ENCODE peak calls at places on chromosomes 13 and 19, in eight cellular contexts. J is psoas muscle, B is pancreas, K is stomach, U is endothelial cell of umbilical vein, X is K562, I is heart right ventricle, Z is left lung. G is an unnamed sample.

GRCh38 chr13:19592657-19593175 is 31.4 kb upstream of the TPTE2 start:
- DNase-seq in Z (no peak), K (no peak), X (no peak), B (no peak), U (no peak), I (no peak), J (no peak), G (peak; percentile 8)

GRCh38 chr13:51638497-51638871 is 54.2 kb downstream of the WDFY2 start:
- DNase-seq in I (no peak), J (no peak), B (no peak), X (no peak), U (no peak), Z (no peak), K (no peak), G (no peak)

GRCh38 chr19:10283786-10284540 is 2.8 kb upstream of the ICAM4 start:
- DNase-seq in Z (no peak), X (no peak), B (no peak), J (no peak), I (no peak), K (no peak), U (no peak), G (no peak)

GRCh38 chr19:28425431-28425931 is 787.5 kb downstream of the UQCRFS1 start:
- DNase-seq in K (no peak), Z (no peak), X (no peak), I (no peak), B (no peak), J (no peak), U (no peak), G (no peak)

GRCh38 chr19:54464044-54464623 is 556 bp upstream of the LENG9 start:
- DNase-seq in B (peak; percentile 95), X (peak; percentile 97), J (peak; percentile 86), K (peak; percentile 99), U (peak; percentile 61), I (peak; percentile 84), Z (peak; percentile 92), G (peak; percentile 97)

GRCh38 chr13:37981932-37982331 is 112.4 kb upstream of the TRPC4 start:
- DNase-seq in J (no peak), I (no peak), K (no peak), U (no peak), B (no peak), X (no peak), Z (no peak), G (no peak)

GRCh38 chr19:11693505-11694499 is 44.9 kb downstream of the ZNF823 start:
- DNase-seq in X (peak; percentile 64), U (no peak), B (no peak), I (no peak), Z (no peak), J (no peak), K (no peak), G (peak; percentile 69)

GRCh38 chr19:50658438-50659317 is 9.4 kb downstream of the C19orf81 start:
- DNase-seq in K (peak; percentile 37), I (peak; percentile 53), X (peak; percentile 97), B (peak; percentile 57), U (peak; percentile 75), J (peak; percentile 60), Z (peak; percentile 87), G (no peak)

GRCh38 chr19:11198175-11198534 is 810 bp upstream of the KANK2 start:
- DNase-seq in U (no peak), K (no peak), Z (no peak), I (no peak), X (no peak), J (no peak), B (no peak), G (no peak)

GRCh38 chr19:16739546-16739945 is 19.9 kb downstream of the NWD1 start:
- DNase-seq in J (no peak), K (no peak), Z (no peak), X (no peak), U (no peak), I (no peak), B (no peak), G (no peak)

DNA sequence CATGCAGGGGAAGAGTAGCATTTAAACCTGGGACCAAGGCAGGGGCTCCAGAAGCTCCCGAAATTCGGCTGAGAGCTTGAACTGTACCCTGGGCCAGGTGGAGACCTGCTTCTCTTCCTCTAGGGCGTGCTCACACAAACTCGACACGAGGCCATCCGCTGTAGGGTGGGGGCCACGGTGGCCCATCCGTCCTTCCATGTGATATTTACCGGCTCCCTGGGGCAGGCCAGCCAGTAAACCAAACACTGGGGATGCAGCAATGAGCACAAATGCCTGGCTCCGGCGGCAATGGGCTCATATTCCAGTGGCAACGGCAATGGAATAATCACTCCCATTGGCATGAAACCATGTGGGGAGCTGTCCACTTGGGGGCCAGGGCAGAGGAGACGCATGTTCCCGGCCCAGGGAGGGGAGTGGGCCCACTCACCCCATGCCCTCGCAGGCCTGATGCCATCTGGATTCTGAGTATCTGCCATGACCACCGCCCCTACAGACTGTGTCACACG is 10.8 kb downstream of the SH3GL1 start:
- DNase-seq in K (no peak), J (peak; percentile 69), U (no peak), X (no peak), Z (peak; percentile 70), B (no peak), I (no peak), G (no peak)
- H3K4me1 ChIP-seq in K (peaks cover 86% of the 10 kb centered on the region), J (peaks cover 78% of the 10 kb centered on the region), U (peaks cover 65% of the 10 kb centered on the region), X (peaks cover 52% of the 10 kb centered on the region), Z (peaks cover 79% of the 10 kb centered on the region), B (peaks cover 37% of the 10 kb centered on the region), I (peaks cover 51% of the 10 kb centered on the region), G (peaks cover 41% of the 10 kb centered on the region)

DNA sequence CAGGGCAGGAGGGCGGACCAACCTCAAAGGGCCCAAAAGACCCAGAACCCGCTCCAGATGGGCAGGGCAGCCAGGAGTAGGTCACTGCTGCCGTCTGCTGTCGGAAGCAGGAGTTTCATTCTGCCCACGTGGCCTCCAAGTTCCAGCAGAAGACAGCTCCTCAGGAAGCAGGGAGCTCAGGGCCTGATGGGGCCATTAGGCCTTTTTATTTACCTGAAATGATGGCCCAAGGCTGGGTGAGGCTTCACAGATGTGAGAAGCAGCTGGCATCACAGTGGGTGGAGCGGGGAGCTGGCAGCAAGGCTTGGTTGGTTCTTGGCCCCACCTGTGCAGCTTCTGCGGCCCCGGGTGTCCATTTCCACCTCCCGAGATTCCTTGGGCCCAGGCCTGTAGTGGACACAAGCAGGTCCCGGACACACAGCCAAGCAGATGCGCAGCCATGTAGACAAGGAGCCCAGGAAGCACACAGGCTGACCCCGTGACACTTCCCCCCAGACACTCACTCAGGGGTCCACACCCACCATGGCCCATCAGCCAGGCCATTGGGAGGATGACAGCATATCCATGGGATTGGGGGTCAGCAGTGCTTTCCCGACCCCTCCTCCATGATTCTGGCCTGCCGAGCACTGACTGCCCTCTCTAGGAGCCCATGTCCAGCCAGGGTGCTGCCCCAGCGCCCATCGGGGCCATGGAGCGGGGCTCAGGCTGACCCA is 26.4 kb downstream of the C13orf46 start:
- DNase-seq in Z (peak; percentile 61), I (peak; percentile 48), U (peak; percentile 31), K (peak; percentile 66), X (peak; percentile 43), J (peak; percentile 84), B (peak; percentile 55), G (peak; percentile 19)
- TF ChIP-seq CTCF in Z (peak; percentile 38), I (peak; percentile 75), U (no peak), K (peak; percentile 67), X (peak; percentile 64), J (peak; percentile 61), B (peak; percentile 27), G (peak; percentile 40)

GRCh38 chr13:49503951-49504350 is 8.2 kb downstream of the PHF11 start:
- DNase-seq in B (no peak), J (no peak), Z (no peak), X (no peak), U (no peak), K (no peak), I (no peak), G (no peak)

GRCh38 chr13:49499889-49500660 is 4.3 kb downstream of the PHF11 start:
- DNase-seq in B (no peak), J (no peak), X (no peak), I (no peak), U (no peak), Z (no peak), K (no peak), G (no peak)

GRCh38 chr13:49498211-49498610 is 2.5 kb downstream of the PHF11 start:
- DNase-seq in I (no peak), X (no peak), J (no peak), Z (no peak), K (no peak), U (no peak), B (no peak), G (no peak)

GRCh38 chr13:49497272-49497671 is 1.5 kb downstream of the PHF11 start:
- DNase-seq in K (no peak), I (no peak), J (no peak), U (no peak), B (no peak), X (no peak), Z (no peak), G (no peak)

DNA sequence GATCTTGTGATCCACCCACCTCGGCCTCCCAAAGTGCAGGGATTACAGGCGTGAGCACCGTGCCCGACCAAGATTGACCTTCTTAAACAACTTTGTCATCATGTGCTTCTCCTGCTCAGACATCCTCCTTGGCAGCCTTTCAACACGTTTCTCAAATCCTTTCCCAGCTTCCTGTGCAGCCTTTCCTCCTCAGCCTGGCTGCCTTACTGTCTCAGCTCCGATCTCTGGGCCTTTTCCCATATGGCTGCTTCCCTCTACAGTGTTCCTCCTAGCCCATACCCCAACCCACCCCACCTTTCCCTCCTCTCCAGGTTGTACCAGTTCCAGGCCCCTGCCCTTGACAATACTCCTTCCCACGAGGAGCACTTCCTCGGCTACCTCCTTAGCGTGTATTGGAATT is 7.2 kb downstream of the PHF11 start:
- DNase-seq in J (no peak), B (no peak), X (no peak), K (no peak), U (peak; percentile 58), Z (no peak), I (peak; percentile 31), G (no peak)
- H3K36me3 ChIP-seq in J (peaks cover 3% of the 10 kb centered on the region), B (no peaks in the 10 kb centered on the region), X (no peaks in the 10 kb centered on the region), K (peaks cover 12% of the 10 kb centered on the region), U (peaks cover 3% of the 10 kb centered on the region), Z (peaks cover 21% of the 10 kb centered on the region), I (no peaks in the 10 kb centered on the region), G (no peaks in the 10 kb centered on the region)

GRCh38 chr13:110366733-110367132 is 59.6 kb downstream of the COL4A2 start:
- DNase-seq in B (no peak), X (no peak), Z (no peak), K (no peak), I (no peak), U (no peak), J (no peak), G (no peak)

GRCh38 chr13:110367620-110368019 is 60.5 kb downstream of the COL4A2 start:
- DNase-seq in J (no peak), I (no peak), Z (no peak), X (no peak), K (no peak), U (no peak), B (no peak), G (no peak)

GRCh38 chr13:110364081-110364480 is 57.0 kb downstream of the COL4A2 start:
- DNase-seq in I (no peak), X (no peak), J (no peak), B (no peak), Z (no peak), K (no peak), U (no peak), G (no peak)

GRCh38 chr13:110368408-110368807 is 61.3 kb downstream of the COL4A2 start:
- DNase-seq in U (no peak), K (no peak), Z (no peak), X (no peak), J (no peak), B (no peak), I (no peak), G (no peak)

DNA sequence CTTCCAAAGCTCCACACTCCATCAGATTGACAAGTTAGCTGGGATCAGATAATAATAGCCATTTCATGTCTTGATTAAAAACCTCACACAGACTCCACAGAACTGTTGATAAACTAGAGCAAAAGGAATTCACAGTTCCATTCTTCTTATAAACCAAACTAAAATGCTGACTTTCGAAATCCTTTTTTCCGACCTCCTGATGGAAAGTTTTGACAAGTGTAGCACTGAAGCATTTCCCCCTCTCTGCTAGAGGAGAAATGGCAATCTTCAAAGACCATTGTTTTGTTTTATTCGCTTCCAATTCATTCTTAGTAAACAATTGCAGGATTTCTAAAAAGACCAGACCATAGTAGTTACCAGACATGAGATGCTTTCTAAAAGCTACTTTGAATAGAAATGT is 58.8 kb downstream of the COL4A2 start:
- DNase-seq in J (no peak), B (no peak), K (no peak), X (no peak), Z (no peak), U (no peak), I (no peak), G (no peak)
- H3K4me1 ChIP-seq in J (peaks cover under 1% of the 10 kb centered on the region), B (no peaks in the 10 kb centered on the region), K (no peaks in the 10 kb centered on the region), X (no peaks in the 10 kb centered on the region), Z (peaks cover 6% of the 10 kb centered on the region), U (peaks cover 13% of the 10 kb centered on the region), I (peaks cover 35% of the 10 kb centered on the region), G (peaks cover 4% of the 10 kb centered on the region)

G was measured in Caco-2.